ENCODE peak calls at places on chromosomes 16 and 17, in eight cellular contexts. V is cardiac muscle cell, U is GM23338, N is gastrocnemius medialis, L is dorsolateral prefrontal cortex, S is substantia nigra, I is neural progenitor cell, F is HCT116. M is an unnamed sample.

GRCh38 chr16:83137894-83138293 is 511.1 kb downstream of the CDH13 start:
- DNase-seq in V (no peak), U (no peak), N (no peak), L (no peak), S (no peak), I (no peak), F (no peak), M (no peak)

GRCh38 chr17:81195941-81196495 is 26.7 kb downstream of the CEP131 start:
- DNase-seq in V (no peak), U (no peak), N (no peak), L (no peak), S (no peak), I (no peak), F (no peak), M (no peak)

GRCh38 chr17:79835953-79836951 is 3.0 kb downstream of the CBX4 start:
- DNase-seq in V (peak), U (peak), N (no peak), L (no peak), S (no peak), I (peak), F (peak), M (no peak)

GRCh38 chr17:42112552-42113176 is at the start of gene DHX58:
- DNase-seq in V (no peak), U (peak), N (peak), L (peak), S (peak), I (no peak), F (no peak), M (peak)

GRCh38 chr17:63480826-63481487 is 4.1 kb downstream of the ACE start:
- DNase-seq in V (no peak), U (no peak), N (no peak), L (no peak), S (peak), I (no peak), F (no peak), M (no peak)

GRCh38 chr16:15493416-15494181 is 59.2 kb downstream of the BMERB1 start:
- DNase-seq in V (no peak), U (no peak), N (no peak), L (no peak), S (no peak), I (no peak), F (no peak), M (no peak)

GRCh38 chr16:8032406-8032805 is 557.9 kb downstream of the TMEM114 start:
- DNase-seq in V (no peak), U (no peak), N (no peak), L (no peak), S (no peak), I (no peak), F (no peak), M (no peak)

GRCh38 chr16:19746561-19746960 is 28.5 kb downstream of the IQCK start:
- DNase-seq in V (peak), U (no peak), N (no peak), L (no peak), S (peak), I (peak), F (no peak), M (no peak)

GRCh38 chr17:13475574-13476223 is 126.0 kb downstream of the HS3ST3A1 start:
- DNase-seq in V (no peak), U (no peak), N (no peak), L (no peak), S (no peak), I (no peak), F (no peak), M (no peak)

DNA sequence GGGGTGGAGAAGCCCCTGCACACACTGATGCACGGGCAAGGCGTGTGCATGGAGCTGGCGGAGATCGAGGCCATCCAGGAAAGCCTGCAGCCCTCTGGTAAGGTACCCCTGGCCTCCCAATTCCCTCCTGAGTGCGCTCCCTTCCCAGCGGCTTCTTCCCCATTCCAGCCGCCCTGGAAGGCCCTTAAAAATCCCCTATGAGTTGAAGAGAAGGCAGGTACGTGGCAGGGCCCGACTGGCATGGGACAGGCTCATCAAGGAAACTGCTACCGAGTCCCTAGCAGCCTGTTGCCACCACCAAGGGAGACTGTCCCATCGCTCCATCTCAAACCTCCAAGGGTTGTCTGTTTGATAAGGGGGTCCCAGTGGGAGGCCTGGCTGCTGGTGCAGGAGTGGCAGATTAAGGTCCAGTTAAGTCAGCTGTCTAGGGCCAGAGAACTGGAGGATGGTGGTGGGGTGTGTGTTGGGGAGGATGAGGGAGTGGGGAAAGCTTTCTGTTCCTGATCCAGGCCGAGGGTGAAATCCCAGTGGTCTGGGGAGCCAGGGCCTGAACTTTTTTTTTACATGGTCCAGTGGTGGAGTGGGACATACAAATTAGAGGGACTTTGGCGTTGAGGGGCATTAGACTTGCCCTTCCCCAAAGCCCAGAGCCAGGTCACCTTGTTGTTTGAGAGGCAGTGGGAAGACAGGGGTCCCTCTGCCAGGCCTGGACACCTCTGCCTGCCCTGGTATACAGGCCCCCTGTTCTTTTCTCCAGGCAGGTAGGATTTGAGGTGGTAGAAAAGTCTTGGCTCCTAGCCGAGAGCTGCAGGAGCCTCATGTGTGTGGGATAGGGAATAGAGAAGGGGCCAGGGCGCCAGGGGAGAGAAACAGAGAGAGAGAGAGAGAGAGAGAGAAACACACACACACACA is 994 bp downstream of the IGFBP4 start:
- DNase-seq in V (no peak), U (peak), N (no peak), L (no peak), S (peak), I (no peak), F (no peak), M (no peak)
- H3K27ac ChIP-seq in V (no peak), U (no peak), N (peak), L (peak), S (no peak), I (no peak), F (no peak), M (no peak)

DNA sequence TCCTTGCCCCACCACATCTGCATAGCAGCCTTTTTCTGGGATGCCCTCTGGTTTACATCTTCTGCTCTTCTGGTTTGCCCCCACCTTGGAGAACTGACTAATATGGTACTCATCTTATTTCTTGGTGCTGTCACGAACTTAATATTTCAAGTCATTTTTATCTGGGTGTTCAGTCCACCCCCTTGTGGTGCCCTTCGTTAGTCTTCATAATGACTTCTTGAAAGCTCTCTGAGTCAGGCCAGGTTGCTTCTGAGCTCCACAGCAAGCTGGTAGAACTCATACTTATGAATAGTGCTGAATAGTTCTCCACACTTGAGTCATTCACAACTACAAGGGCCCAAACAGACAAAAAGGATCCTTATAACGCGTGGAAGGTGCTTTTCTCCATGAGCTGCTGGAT is 35.8 kb upstream of the TEKT3 start:
- DNase-seq in V (no peak), U (no peak), N (no peak), L (no peak), S (no peak), I (no peak), F (no peak), M (no peak)
- H3K27ac ChIP-seq in V (no peak), U (no peak), N (no peak), L (peak), S (peak), I (no peak), F (no peak), M (peak)

GRCh38 chr16:29694384-29695195 is 15.6 kb downstream of the QPRT start:
- DNase-seq in V (no peak), U (no peak), N (no peak), L (no peak), S (peak), I (no peak), F (no peak), M (no peak)
- H3K27ac ChIP-seq in V (no peak), U (no peak), N (peak), L (no peak), S (no peak), I (no peak), F (no peak), M (no peak)

GRCh38 chr16:2152695-2153506 is 2.7 kb upstream of the TRAF7 start:
- DNase-seq in V (peak), U (peak), N (no peak), L (no peak), S (peak), I (peak), F (no peak), M (no peak)
- H3K27ac ChIP-seq in V (peak), U (peak), N (peak), L (peak), S (peak), I (no peak), F (peak), M (peak)

DNA sequence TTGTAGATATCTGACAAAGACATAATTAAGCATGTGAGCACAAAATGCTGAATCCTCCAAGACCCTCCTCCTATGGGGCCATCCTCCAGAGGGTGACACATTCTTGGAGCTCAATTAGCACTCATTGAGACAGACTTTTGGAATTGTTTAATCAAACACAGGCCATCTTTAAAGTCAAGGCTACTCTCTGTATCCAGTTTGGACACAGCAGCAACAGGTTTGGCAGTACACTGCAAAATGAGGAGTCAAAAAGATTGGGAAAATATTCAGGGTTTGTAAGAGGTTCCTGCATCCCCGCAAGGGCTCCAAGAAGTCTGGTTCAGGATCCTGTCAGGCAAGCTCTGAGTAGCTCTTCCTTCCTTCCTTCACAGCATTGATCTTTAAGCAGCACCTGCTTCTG is 1.3 kb downstream of the ITFG1 start:
- DNase-seq in V (no peak), U (no peak), N (no peak), L (no peak), S (no peak), I (no peak), F (no peak), M (no peak)
- H3K27ac ChIP-seq in V (peak), U (peak), N (peak), L (no peak), S (no peak), I (no peak), F (peak), M (no peak)

DNA sequence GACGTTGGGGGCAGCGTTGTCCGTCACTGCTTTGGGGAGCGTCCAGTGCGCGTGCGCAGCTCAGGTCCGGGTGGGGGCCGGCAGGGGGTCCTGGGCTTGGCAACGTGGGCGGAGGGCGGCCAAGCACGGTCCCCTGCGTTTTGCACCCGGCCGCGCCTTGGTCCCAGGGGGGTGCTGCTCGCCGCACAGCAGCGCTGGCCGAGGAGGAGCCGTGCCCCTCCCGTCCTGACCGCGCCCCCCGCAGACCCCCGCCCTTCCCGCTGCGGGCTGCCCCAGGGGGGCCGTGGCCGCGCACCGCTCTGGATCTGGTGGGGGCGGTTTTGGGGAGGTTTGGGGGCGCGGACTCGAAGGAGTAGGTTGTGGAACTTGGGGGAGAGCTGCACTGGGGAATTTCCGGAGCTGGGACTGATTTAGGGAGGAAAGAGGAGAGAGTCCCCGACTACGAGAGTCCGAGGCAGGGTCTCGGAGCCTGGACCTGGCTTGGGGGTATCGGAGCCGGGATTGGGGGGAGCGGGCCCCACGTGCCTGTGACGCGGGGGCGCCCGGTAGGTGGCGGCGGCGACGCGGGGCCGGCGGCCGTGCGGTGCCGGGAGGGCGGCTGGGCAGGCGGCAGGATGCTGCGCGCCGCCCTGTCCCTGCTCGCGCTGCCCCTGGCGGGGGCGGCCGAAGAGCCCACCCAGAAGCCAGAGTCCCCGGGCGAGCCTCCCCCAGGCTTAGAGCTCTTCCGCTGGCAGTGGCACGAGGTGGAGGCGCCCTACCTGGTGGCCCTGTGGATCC is at the start of gene SLC9A5:
- DNase-seq in V (peak), U (peak), N (no peak), L (peak), S (peak), I (peak), F (no peak), M (no peak)
- H3K27ac ChIP-seq in V (no peak), U (no peak), N (peak), L (peak), S (no peak), I (no peak), F (peak), M (no peak)

GRCh38 chr17:71187145-71187878 is 933.5 kb upstream of the SOX9 start:
- DNase-seq in V (no peak), U (no peak), N (no peak), L (no peak), S (no peak), I (no peak), F (no peak), M (no peak)
- H3K27ac ChIP-seq in V (no peak), U (no peak), N (no peak), L (no peak), S (no peak), I (no peak), F (no peak), M (no peak)

GRCh38 chr17:57873261-57874057 is 23.6 kb upstream of the MRPS23 start:
- DNase-seq in V (no peak), U (no peak), N (no peak), L (no peak), S (no peak), I (no peak), F (no peak), M (no peak)

GRCh38 chr17:57872536-57872935 is 22.7 kb upstream of the MRPS23 start:
- DNase-seq in V (no peak), U (no peak), N (no peak), L (no peak), S (no peak), I (no peak), F (no peak), M (no peak)

GRCh38 chr17:57875109-57876022 is 25.5 kb upstream of the MRPS23 start:
- DNase-seq in V (peak), U (peak), N (no peak), L (peak), S (peak), I (peak), F (peak), M (peak)

GRCh38 chr17:57874434-57875108 is 24.7 kb upstream of the MRPS23 start:
- DNase-seq in V (peak), U (peak), N (peak), L (peak), S (peak), I (peak), F (no peak), M (peak)

GRCh38 chr17:57874058-57874419 is 24.2 kb upstream of the MRPS23 start:
- DNase-seq in V (no peak), U (no peak), N (no peak), L (no peak), S (no peak), I (no peak), F (no peak), M (no peak)
- H3K27ac ChIP-seq in V (peak), U (peak), N (peak), L (peak), S (peak), I (no peak), F (peak), M (peak)

DNA sequence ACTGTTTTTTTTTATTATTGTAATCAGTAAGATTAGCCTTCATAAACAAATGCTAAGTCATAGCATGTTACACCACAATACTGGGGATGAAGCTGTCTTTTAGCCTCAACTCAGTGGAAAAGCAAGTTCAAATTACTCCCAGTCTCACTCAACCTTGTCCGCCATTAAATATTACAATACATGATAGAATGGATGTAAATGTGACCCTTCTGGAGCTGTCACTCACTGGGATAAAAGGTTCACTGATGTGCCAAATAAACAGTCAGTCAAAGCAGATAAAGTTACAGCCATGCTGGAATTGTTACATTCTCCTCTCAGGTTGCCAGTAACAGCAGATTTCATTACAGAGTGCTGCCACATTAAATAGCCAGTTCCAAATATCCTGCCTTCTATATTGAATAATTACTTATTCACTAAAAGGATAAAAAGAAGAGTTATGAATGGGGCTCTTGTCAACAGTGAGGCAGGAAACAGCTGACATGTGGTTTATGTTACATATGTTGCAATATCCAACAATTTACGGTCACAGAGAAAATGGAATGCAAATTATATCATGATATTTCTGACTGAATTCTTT is 53.4 kb downstream of the BRIP1 start:
- DNase-seq in V (no peak), U (no peak), N (no peak), L (no peak), S (no peak), I (no peak), F (no peak), M (no peak)
- H3K27ac ChIP-seq in V (no peak), U (no peak), N (no peak), L (no peak), S (no peak), I (no peak), F (no peak), M (no peak)